ENCODE peak calls at places on chromosome 21, in six cellular contexts. One of them, this sample, is unnamed.

GRCh38 chr21:45839274-45839673 is 142.3 kb upstream of the COL6A1 start:
- DNase-seq in tibial artery: no peak
- DNase-seq in left lung: no peak
- DNase-seq in CD8-positive, alpha-beta T cell: no peak
- DNase-seq in heart right ventricle: no peak
- DNase-seq in HAP-1: no peak
- DNase-seq in this sample: no peak

GRCh38 chr21:34935452-34935851 is 113.7 kb downstream of the RUNX1 start:
- DNase-seq in tibial artery: no peak
- DNase-seq in left lung: no peak
- DNase-seq in CD8-positive, alpha-beta T cell: no peak
- DNase-seq in heart right ventricle: no peak
- DNase-seq in HAP-1: no peak
- DNase-seq in this sample: no peak

GRCh38 chr21:34611528-34611927 is 3.4 kb downstream of the RCAN1 start:
- DNase-seq in tibial artery: no peak
- DNase-seq in left lung: no peak
- DNase-seq in CD8-positive, alpha-beta T cell: no peak
- DNase-seq in heart right ventricle: no peak
- DNase-seq in HAP-1: no peak
- DNase-seq in this sample: no peak

GRCh38 chr21:39809936-39810335 is 57.3 kb upstream of the PCP4 start:
- DNase-seq in tibial artery: no peak
- DNase-seq in left lung: no peak
- DNase-seq in CD8-positive, alpha-beta T cell: no peak
- DNase-seq in heart right ventricle: no peak
- DNase-seq in HAP-1: no peak
- DNase-seq in this sample: no peak

GRCh38 chr21:45975017-45975595 is 6.5 kb upstream of the COL6A1 start:
- DNase-seq in tibial artery: peak; percentile 67
- DNase-seq in left lung: no peak
- DNase-seq in CD8-positive, alpha-beta T cell: no peak
- DNase-seq in heart right ventricle: peak; percentile 76
- DNase-seq in HAP-1: no peak
- DNase-seq in this sample: no peak

GRCh38 chr21:46316708-46317324 is 6.9 kb downstream of the C21orf58 start:
- DNase-seq in tibial artery: no peak
- DNase-seq in left lung: no peak
- DNase-seq in CD8-positive, alpha-beta T cell: no peak
- DNase-seq in heart right ventricle: no peak
- DNase-seq in HAP-1: no peak
- DNase-seq in this sample: no peak

GRCh38 chr21:32949701-32950100 is 76.0 kb upstream of the OLIG2 start:
- DNase-seq in tibial artery: no peak
- DNase-seq in left lung: no peak
- DNase-seq in CD8-positive, alpha-beta T cell: no peak
- DNase-seq in heart right ventricle: no peak
- DNase-seq in HAP-1: no peak
- DNase-seq in this sample: no peak

GRCh38 chr21:29376556-29376955 is 77.8 kb downstream of the BACH1 start:
- DNase-seq in tibial artery: peak; percentile 34
- DNase-seq in left lung: no peak
- DNase-seq in CD8-positive, alpha-beta T cell: peak; percentile 6
- DNase-seq in heart right ventricle: peak; percentile 9
- DNase-seq in HAP-1: peak; percentile 27
- DNase-seq in this sample: peak; percentile 22

GRCh38 chr21:35329940-35330670 is 281.0 kb upstream of the RUNX1 start:
- DNase-seq in tibial artery: no peak
- DNase-seq in left lung: no peak
- DNase-seq in CD8-positive, alpha-beta T cell: no peak
- DNase-seq in heart right ventricle: peak; percentile 32
- DNase-seq in HAP-1: no peak
- DNase-seq in this sample: no peak

GRCh38 chr21:33543505-33544129 is 779 bp downstream of the SON start:
- DNase-seq in tibial artery: peak; percentile 65
- DNase-seq in left lung: peak; percentile 92
- DNase-seq in CD8-positive, alpha-beta T cell: no peak
- DNase-seq in heart right ventricle: peak; percentile 81
- DNase-seq in HAP-1: peak; percentile 59
- DNase-seq in this sample: peak; percentile 74

GRCh38 chr21:21860888-21861287 is 862.7 kb downstream of the NCAM2 start:
- DNase-seq in tibial artery: no peak
- DNase-seq in left lung: no peak
- DNase-seq in CD8-positive, alpha-beta T cell: no peak
- DNase-seq in heart right ventricle: no peak
- DNase-seq in HAP-1: no peak
- DNase-seq in this sample: no peak

GRCh38 chr21:42836767-42837301 is 42.5 kb downstream of the WDR4 start:
- DNase-seq in tibial artery: no peak
- DNase-seq in left lung: no peak
- DNase-seq in CD8-positive, alpha-beta T cell: no peak
- DNase-seq in heart right ventricle: no peak
- DNase-seq in HAP-1: no peak
- DNase-seq in this sample: no peak

GRCh38 chr21:33747420-33747819 is 105.1 kb downstream of the ITSN1 start:
- DNase-seq in tibial artery: no peak
- DNase-seq in left lung: no peak
- DNase-seq in CD8-positive, alpha-beta T cell: no peak
- DNase-seq in heart right ventricle: no peak
- DNase-seq in HAP-1: no peak
- DNase-seq in this sample: no peak

GRCh38 chr21:46294647-46295176 is 8.6 kb downstream of the YBEY start:
- DNase-seq in tibial artery: no peak
- DNase-seq in left lung: no peak
- DNase-seq in CD8-positive, alpha-beta T cell: no peak
- DNase-seq in heart right ventricle: peak; percentile 40
- DNase-seq in HAP-1: no peak
- DNase-seq in this sample: no peak

DNA sequence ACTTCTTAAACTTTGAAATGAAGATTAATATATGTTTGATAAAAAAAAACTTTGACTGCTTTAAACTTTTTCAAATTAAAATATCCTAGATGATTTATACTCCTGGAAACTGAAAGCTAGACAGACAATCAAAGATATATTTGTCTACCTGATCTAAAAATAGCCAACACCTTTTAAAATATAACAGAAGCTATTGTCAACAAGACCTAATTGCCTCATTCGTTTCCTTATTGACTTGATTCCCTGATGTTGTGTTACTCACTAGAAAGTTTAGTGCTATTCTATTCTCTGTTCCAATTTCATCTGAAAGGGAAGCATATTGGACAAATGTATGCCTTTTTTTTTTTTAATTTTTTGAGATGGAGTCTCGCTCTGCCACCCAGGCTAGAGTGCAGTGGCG is 445.6 kb upstream of the ADAMTS5 start:
- DNase-seq in tibial artery: no peak
- DNase-seq in left lung: no peak
- DNase-seq in CD8-positive, alpha-beta T cell: no peak
- DNase-seq in heart right ventricle: no peak
- DNase-seq in HAP-1: no peak
- DNase-seq in this sample: no peak
- H3K27me3 ChIP-seq in tibial artery: no peaks in the 10 kb centered on the region
- H3K27me3 ChIP-seq in left lung: no peaks in the 10 kb centered on the region
- H3K27me3 ChIP-seq in CD8-positive, alpha-beta T cell: no peaks in the 10 kb centered on the region
- H3K27me3 ChIP-seq in heart right ventricle: no peaks in the 10 kb centered on the region
- H3K27me3 ChIP-seq in HAP-1: no peaks in the 10 kb centered on the region
- H3K27me3 ChIP-seq in this sample: no peaks in the 10 kb centered on the region

GRCh38 chr21:38227401-38227800 is 29.4 kb upstream of the KCNJ15 start:
- DNase-seq in tibial artery: no peak
- DNase-seq in left lung: no peak
- DNase-seq in CD8-positive, alpha-beta T cell: no peak
- DNase-seq in heart right ventricle: no peak
- DNase-seq in HAP-1: no peak
- DNase-seq in this sample: no peak

GRCh38 chr21:38221594-38221993 is 35.2 kb upstream of the KCNJ15 start:
- DNase-seq in tibial artery: no peak
- DNase-seq in left lung: no peak
- DNase-seq in CD8-positive, alpha-beta T cell: no peak
- DNase-seq in heart right ventricle: no peak
- DNase-seq in HAP-1: no peak
- DNase-seq in this sample: no peak

GRCh38 chr21:38228115-38228514 is 28.7 kb upstream of the KCNJ15 start:
- DNase-seq in tibial artery: no peak
- DNase-seq in left lung: no peak
- DNase-seq in CD8-positive, alpha-beta T cell: no peak
- DNase-seq in heart right ventricle: no peak
- DNase-seq in HAP-1: no peak
- DNase-seq in this sample: no peak

GRCh38 chr21:38220270-38220737 is 36.5 kb upstream of the KCNJ15 start:
- DNase-seq in tibial artery: no peak
- DNase-seq in left lung: peak; percentile 68
- DNase-seq in CD8-positive, alpha-beta T cell: no peak
- DNase-seq in heart right ventricle: no peak
- DNase-seq in HAP-1: no peak
- DNase-seq in this sample: no peak

DNA sequence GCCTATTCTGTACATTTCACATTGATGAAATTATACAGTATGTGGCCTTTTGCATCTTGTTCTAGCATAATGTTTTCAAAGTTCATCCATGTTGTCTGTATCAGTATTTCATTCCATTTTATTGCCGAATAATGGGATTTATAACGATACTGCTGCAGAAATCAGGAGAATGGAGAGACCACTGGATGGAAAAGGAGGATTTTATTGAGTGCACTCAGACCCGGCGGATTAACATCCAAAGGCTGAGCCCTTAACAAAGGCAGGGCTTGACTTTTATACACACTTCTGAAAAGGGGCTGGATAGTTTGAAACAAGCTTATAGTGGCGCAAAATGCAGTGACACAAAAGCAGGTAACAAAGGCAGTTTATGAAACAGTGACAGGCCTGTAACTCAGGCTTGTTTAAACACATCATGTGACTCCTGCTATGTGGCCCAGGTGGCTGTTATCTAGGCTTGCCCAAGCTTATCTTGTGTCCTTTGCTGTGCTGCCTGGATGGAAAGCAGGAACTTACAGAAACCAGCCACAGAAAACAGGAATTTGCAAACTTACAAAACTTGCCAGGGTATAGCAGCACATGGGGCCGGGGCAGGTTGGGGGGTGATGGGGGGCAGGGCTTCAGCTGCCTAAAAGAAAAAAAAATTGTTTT is 32.8 kb upstream of the KCNJ15 start:
- DNase-seq in tibial artery: no peak
- DNase-seq in left lung: no peak
- DNase-seq in CD8-positive, alpha-beta T cell: no peak
- DNase-seq in heart right ventricle: no peak
- DNase-seq in HAP-1: no peak
- DNase-seq in this sample: no peak
- H3K9me3 ChIP-seq in tibial artery: peaks cover 28% of the 10 kb centered on the region
- H3K9me3 ChIP-seq in left lung: peaks cover 1% of the 10 kb centered on the region
- H3K9me3 ChIP-seq in CD8-positive, alpha-beta T cell: peaks cover 7% of the 10 kb centered on the region
- H3K9me3 ChIP-seq in heart right ventricle: peaks cover 67% of the 10 kb centered on the region
- H3K9me3 ChIP-seq in HAP-1: peaks cover 3% of the 10 kb centered on the region
- H3K9me3 ChIP-seq in this sample: peaks cover 21% of the 10 kb centered on the region

DNA sequence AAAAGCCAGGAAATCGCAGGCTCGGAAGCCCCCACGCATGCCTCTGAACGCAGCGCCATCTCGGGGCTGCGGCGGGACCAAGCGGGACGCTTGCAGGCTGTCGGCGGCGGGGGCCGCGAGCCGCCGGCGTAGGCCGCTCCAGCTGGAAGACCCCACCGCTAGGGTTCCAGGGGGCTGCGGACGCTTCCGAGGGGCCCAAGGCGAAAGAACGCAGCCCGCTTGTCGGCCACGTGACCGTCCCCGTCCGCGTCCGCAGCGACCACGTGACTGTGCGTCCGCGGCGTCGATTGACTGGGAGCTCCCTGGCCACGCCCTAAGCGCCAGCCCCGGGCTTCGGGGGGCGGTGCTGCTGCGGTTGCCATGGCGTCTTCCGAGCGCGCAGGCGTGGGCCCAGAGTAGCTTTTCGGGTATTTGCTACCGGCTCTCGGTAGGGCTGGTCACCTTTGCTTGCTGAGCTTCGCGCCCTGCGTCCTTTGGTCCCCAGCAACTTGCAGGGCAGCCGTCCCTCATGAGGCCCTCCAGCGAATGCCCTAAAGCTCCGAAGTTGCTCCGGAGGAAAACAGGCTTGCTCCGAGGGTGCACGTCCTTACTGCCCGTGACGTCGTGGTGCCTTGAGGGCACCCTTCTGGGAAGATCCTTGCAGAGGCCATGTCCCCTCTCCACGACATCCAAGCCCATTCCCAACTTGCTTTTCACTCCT is 197.2 kb downstream of the DYRK1A start:
- DNase-seq in tibial artery: peak; percentile 93
- DNase-seq in left lung: peak; percentile 99
- DNase-seq in CD8-positive, alpha-beta T cell: peak; percentile 82
- DNase-seq in heart right ventricle: peak; percentile 93
- DNase-seq in HAP-1: peak; percentile 59
- DNase-seq in this sample: peak; percentile 94
- H3K4me3 ChIP-seq in tibial artery: peak overlapping the region; percentile 70
- H3K4me3 ChIP-seq in left lung: peak overlapping the region; percentile 65
- H3K4me3 ChIP-seq in CD8-positive, alpha-beta T cell: peak overlapping the region; percentile 96
- H3K4me3 ChIP-seq in heart right ventricle: peak overlapping the region; percentile 70
- H3K4me3 ChIP-seq in HAP-1: peak overlapping the region; percentile 20
- H3K4me3 ChIP-seq in this sample: peak overlapping the region; percentile 97

GRCh38 chr21:44681152-44681551 is 811 bp downstream of the KRTAP12-1 start:
- DNase-seq in tibial artery: no peak
- DNase-seq in left lung: no peak
- DNase-seq in CD8-positive, alpha-beta T cell: no peak
- DNase-seq in heart right ventricle: no peak
- DNase-seq in HAP-1: no peak
- DNase-seq in this sample: no peak

GRCh38 chr21:44682580-44683151 is 703 bp upstream of the KRTAP12-1 start:
- DNase-seq in tibial artery: no peak
- DNase-seq in left lung: no peak
- DNase-seq in CD8-positive, alpha-beta T cell: no peak
- DNase-seq in heart right ventricle: no peak
- DNase-seq in HAP-1: no peak
- DNase-seq in this sample: no peak

GRCh38 chr21:44684077-44684476 is 2.1 kb upstream of the KRTAP12-1 start:
- DNase-seq in tibial artery: no peak
- DNase-seq in left lung: no peak
- DNase-seq in CD8-positive, alpha-beta T cell: no peak
- DNase-seq in heart right ventricle: no peak
- DNase-seq in HAP-1: no peak
- DNase-seq in this sample: no peak

GRCh38 chr21:44684483-44684882 is 2.5 kb upstream of the KRTAP12-1 start:
- DNase-seq in tibial artery: no peak
- DNase-seq in left lung: no peak
- DNase-seq in CD8-positive, alpha-beta T cell: no peak
- DNase-seq in heart right ventricle: no peak
- DNase-seq in HAP-1: no peak
- DNase-seq in this sample: no peak

GRCh38 chr21:44681861-44682579 is at the start of gene KRTAP12-1:
- DNase-seq in tibial artery: no peak
- DNase-seq in left lung: no peak
- DNase-seq in CD8-positive, alpha-beta T cell: no peak
- DNase-seq in heart right ventricle: no peak
- DNase-seq in HAP-1: no peak
- DNase-seq in this sample: no peak
- H3K27me3 ChIP-seq in tibial artery: no peaks in the 10 kb centered on the region
- H3K27me3 ChIP-seq in left lung: no peaks in the 10 kb centered on the region
- H3K27me3 ChIP-seq in CD8-positive, alpha-beta T cell: no peaks in the 10 kb centered on the region
- H3K27me3 ChIP-seq in heart right ventricle: no peaks in the 10 kb centered on the region
- H3K27me3 ChIP-seq in HAP-1: peaks cover 4% of the 10 kb centered on the region
- H3K27me3 ChIP-seq in this sample: no peaks in the 10 kb centered on the region

This sample was measured in CD8-positive, alpha-beta memory T cell.